ENCODE peak calls at places on chromosomes 3 and 15, in eight cellular contexts. M is type B pancreatic cell, A is endothelial cell, K is A673, W is tibial nerve, X is lower lobe of right lung, F is CD14-positive monocyte, P is astrocyte of the spinal cord. Y is an unnamed sample.

GRCh38 chr3:169112153-169112892 is 551.2 kb downstream of the MECOM start:
- DNase-seq in W (no peak), K (no peak), F (no peak), X (no peak), M (no peak), A (no peak), P (peak; percentile 87), Y (no peak)

GRCh38 chr3:141740349-141740748 is 2.3 kb downstream of the RNF7 start:
- DNase-seq in W (no peak), X (no peak), A (no peak), K (peak; percentile 19), M (no peak), F (no peak), P (no peak), Y (no peak)

GRCh38 chr3:131907809-131908208 is 127.0 kb downstream of the CPNE4 start:
- DNase-seq in M (no peak), X (no peak), A (no peak), K (peak; percentile 51), W (no peak), F (no peak), P (peak; percentile 10), Y (no peak)

GRCh38 chr15:40871749-40872617 is 2.1 kb downstream of the RHOV start:
- DNase-seq in A (no peak), X (peak; percentile 65), F (no peak), W (no peak), M (no peak), K (no peak), P (no peak), Y (peak; percentile 59)

GRCh38 chr3:31729082-31729481 is 196.4 kb downstream of the STT3B start:
- DNase-seq in X (no peak), M (no peak), W (no peak), P (no peak), F (no peak), K (no peak), A (no peak), Y (no peak)

GRCh38 chr3:170488802-170489201 is 70.1 kb downstream of the CLDN11 start:
- DNase-seq in K (no peak), P (peak; percentile 62), F (no peak), A (no peak), W (no peak), M (no peak), X (no peak), Y (no peak)

GRCh38 chr15:95872366-95872771 is 458.1 kb upstream of the NR2F2 start:
- DNase-seq in K (no peak), X (no peak), A (no peak), P (peak; percentile 64), F (no peak), W (no peak), M (no peak), Y (no peak)

GRCh38 chr3:51371943-51372557 is 13.0 kb upstream of the MANF start:
- DNase-seq in M (no peak), A (peak; percentile 68), P (peak; percentile 83), W (no peak), K (peak; percentile 61), F (peak; percentile 34), X (no peak), Y (peak; percentile 56)

GRCh38 chr3:113606539-113607218 is 74.3 kb downstream of the SIDT1 start:
- DNase-seq in P (no peak), F (no peak), A (no peak), W (no peak), M (no peak), X (no peak), K (no peak), Y (no peak)

GRCh38 chr3:114093596-114093995 is 37.1 kb downstream of the QTRT2 start:
- DNase-seq in F (no peak), P (peak; percentile 80), W (peak; percentile 18), X (no peak), M (no peak), K (peak; percentile 78), A (no peak), Y (no peak)

GRCh38 chr3:171206283-171206682 is 179.8 kb upstream of the SLC2A2 start:
- DNase-seq in K (no peak), P (no peak), M (no peak), X (no peak), A (no peak), W (no peak), F (no peak), Y (no peak)

GRCh38 chr3:184598220-184598927 is 36.8 kb downstream of the EPHB3 start:
- DNase-seq in M (no peak), A (no peak), W (no peak), F (no peak), X (no peak), K (no peak), P (no peak), Y (no peak)

GRCh38 chr3:10553586-10554235 is 48.3 kb upstream of the ATP2B2 start:
- DNase-seq in P (no peak), A (peak; percentile 59), F (no peak), M (peak; percentile 61), X (no peak), K (peak; percentile 54), W (no peak), Y (no peak)

DNA sequence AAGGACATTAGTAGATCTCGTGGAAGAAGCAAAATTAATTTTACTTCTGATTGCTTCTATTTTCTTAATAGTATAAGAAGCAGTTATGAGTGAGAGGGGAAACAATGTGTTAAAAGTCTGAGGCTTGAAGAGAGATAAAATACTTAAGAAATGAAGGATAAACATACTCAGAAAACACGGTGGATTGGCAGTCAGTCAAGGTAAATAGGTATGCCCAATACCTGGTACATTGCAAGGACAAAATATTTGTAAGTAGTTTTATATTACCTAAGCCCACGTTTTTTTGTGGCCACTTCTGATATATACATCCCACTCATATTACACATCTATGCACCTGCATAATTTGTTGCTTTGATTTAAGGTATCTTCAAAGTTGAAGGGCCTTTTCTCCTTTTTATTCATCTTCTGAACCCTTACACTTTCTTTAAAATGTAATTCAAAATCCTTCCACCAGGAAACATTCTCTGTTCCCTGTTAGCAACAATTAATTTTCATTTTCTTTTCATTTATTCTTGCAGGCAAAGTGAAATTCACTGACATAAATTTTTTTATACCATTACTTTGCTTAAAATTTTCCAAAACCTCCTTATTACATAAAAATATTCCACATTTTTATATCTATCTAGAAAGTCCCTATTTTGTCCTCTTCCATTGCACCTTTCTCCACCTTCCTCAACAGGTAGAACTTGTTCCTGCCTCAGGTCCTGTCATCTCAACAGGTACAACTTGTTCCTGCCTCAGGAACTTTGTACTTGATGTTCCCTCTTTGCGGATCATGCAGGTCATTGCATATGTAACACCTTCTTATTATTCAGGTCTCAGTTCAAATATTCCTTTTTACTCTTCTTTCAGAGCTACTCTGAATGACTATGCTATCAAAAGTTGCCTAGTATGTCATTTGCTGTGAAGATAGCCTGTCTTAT is 755.7 kb upstream of the ALCAM start:
- DNase-seq in M (no peak), K (no peak), A (no peak), X (no peak), P (no peak), W (no peak), F (no peak), Y (no peak)
- TF ChIP-seq CTCF in M (peak; percentile 60), K (no peak), A (peak; percentile 59), X (peak; percentile 16), P (no peak), W (no peak), F (no peak), Y (peak; percentile 28)

GRCh38 chr3:55574671-55575070 is 87.6 kb upstream of the WNT5A start:
- DNase-seq in P (no peak), F (no peak), M (no peak), W (no peak), X (no peak), A (no peak), K (no peak), Y (no peak)

GRCh38 chr3:55571216-55571813 is 84.2 kb upstream of the WNT5A start:
- DNase-seq in A (no peak), M (no peak), F (no peak), W (no peak), K (no peak), X (no peak), P (peak; percentile 37), Y (no peak)

GRCh38 chr3:55572816-55573215 is 85.7 kb upstream of the WNT5A start:
- DNase-seq in K (no peak), A (no peak), M (no peak), W (no peak), F (no peak), X (no peak), P (no peak), Y (no peak)

GRCh38 chr3:55570361-55570760 is 83.3 kb upstream of the WNT5A start:
- DNase-seq in K (no peak), F (no peak), M (no peak), A (no peak), X (no peak), P (peak; percentile 41), W (no peak), Y (no peak)

DNA sequence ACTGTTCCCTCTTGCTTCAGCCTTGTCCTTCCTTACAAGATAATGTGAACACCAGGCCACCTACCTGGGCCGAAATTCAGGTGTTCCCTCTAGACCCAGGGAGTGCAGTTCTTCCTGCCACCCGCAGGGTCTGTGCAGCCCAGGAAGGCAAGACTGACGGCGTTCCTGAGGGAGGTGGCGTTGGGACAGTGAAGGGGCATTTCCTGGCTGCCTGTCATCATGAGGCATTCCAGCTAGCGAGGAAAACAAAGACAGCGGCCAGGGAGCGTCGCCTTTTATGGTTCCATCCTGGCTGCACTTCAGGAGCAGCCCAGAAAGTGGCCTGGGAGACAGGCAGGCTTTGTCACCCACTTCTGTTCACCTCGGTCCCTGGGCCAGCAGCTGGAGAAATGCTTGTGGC is 84.8 kb upstream of the WNT5A start:
- DNase-seq in P (no peak), W (no peak), K (no peak), F (no peak), X (peak; percentile 58), M (no peak), A (peak; percentile 56), Y (no peak)
- TF ChIP-seq CTCF in P (no peak), W (no peak), K (no peak), F (no peak), X (peak; percentile 23), M (peak; percentile 64), A (peak; percentile 67), Y (peak; percentile 44)

DNA sequence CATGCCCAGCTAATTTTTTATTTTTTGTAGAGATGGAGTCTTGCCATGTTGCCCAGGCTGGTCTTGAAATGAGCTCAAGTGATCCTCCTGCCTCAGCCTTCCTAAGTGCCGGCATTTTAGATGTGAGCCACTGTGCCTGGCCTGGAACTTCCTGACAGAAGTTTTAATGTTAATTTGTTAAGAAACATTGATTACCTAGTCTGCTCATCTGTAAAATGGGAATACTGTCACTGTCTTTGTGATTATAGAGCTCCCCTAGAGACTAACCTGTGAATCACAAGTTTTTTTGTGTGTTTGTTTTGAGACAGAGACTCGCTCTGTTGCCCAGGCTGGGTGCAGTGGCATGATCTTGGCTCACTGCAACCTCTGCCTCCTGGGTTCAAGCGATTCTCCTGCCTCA is 4.3 kb upstream of the EIF3J start:
- DNase-seq in X (no peak), M (no peak), W (no peak), A (no peak), P (no peak), F (no peak), K (peak; percentile 18), Y (no peak)
- TF ChIP-seq CTCF in X (no peak), M (peak; percentile 41), W (no peak), A (no peak), P (no peak), F (no peak), K (peak; percentile 22), Y (peak; percentile 20)

DNA sequence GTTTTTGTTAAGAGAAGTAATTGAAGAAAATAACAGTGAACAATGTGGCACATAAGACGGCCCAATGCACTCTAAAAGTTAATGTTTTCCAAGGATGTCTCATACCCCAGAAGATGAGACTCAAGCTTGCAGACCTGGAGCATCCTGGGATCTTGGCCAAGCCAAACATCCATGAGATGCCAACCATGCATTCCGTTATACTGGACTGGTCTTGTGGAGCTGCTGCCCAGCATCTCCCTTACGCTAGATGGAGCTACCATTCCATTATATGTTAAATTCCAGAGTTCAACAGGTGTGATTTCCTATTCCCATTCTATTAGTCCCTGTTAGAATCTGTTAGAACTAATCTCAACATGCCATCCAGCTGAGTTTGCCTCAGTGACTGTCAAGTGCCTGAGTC is 181.8 kb downstream of the PDCD6IP start:
- DNase-seq in M (no peak), W (no peak), K (peak; percentile 74), P (peak; percentile 62), X (no peak), F (no peak), A (no peak), Y (no peak)
- TF ChIP-seq CTCF in M (peak; percentile 65), W (no peak), K (peak; percentile 72), P (peak; percentile 62), X (peak; percentile 47), F (no peak), A (no peak), Y (peak; percentile 65)

Y was measured in progenitor cell of endocrine pancreas.